ENCODE peak calls at places on chromosome 6, in five cellular contexts. T is T-helper 1 cell; K is upper lobe of right lung; Z is activated CD4-positive, alpha-beta T cell treated with anti-CD3 and anti-CD28 coated beads, Interleukin-2, amount 50 U/mL, for 4 hours; U is stimulated activated CD4-positive, alpha-beta T cell treated with anti-CD3 and anti-CD28 coated beads, Interleukin-12 subunit alpha, Interleukin-12 subunit beta, amount 100 ng/mL, for 24 hours. X is an unnamed sample.

GRCh38 chr6:82738773-82739172 is 326.9 kb downstream of the UBE3D start:
- DNase-seq in T (no peak), U (no peak), Z (no peak), K (no peak), X (no peak)

GRCh38 chr6:148867851-148868250 is 121.0 kb downstream of the UST start:
- DNase-seq in K (no peak), T (no peak), Z (no peak), U (no peak), X (no peak)

GRCh38 chr6:40634429-40634828 is 47.3 kb upstream of the LRFN2 start:
- DNase-seq in U (no peak), T (no peak), K (no peak), Z (no peak), X (no peak)

GRCh38 chr6:138231399-138231886 is 13.2 kb upstream of the PBOV1 start:
- DNase-seq in T (no peak), K (no peak), U (no peak), Z (no peak), X (no peak)

GRCh38 chr6:117449549-117450439 is 24.1 kb upstream of the ROS1 start:
- DNase-seq in Z (peak; percentile 58), T (peak; percentile 32), K (no peak), U (peak; percentile 45), X (peak; percentile 13)

GRCh38 chr6:103122766-103123601 is 1729.5 kb downstream of the GRIK2 start:
- DNase-seq in K (peak; percentile 75), U (peak; percentile 1), T (no peak), Z (no peak), X (no peak)

GRCh38 chr6:165987483-165988305 is 180.0 kb downstream of the TBXT start:
- DNase-seq in K (no peak), U (no peak), T (no peak), Z (no peak), X (no peak)

GRCh38 chr6:138370631-138371451 is 6.9 kb upstream of the SMIM28 start:
- DNase-seq in Z (no peak), T (no peak), U (no peak), K (no peak), X (no peak)

GRCh38 chr6:89675949-89676753 is 37.6 kb upstream of the LYRM2 start:
- DNase-seq in U (no peak), K (no peak), Z (no peak), T (no peak), X (no peak)

GRCh38 chr6:2061880-2062279 is 183.5 kb downstream of the GMDS start:
- DNase-seq in K (no peak), Z (no peak), T (no peak), U (no peak), X (no peak)

GRCh38 chr6:170436209-170436809 is 116.8 kb downstream of the PSMB1 start:
- DNase-seq in K (no peak), U (no peak), T (no peak), Z (no peak), X (no peak)

GRCh38 chr6:136039185-136039584 is 187.7 kb downstream of the PDE7B start:
- DNase-seq in K (no peak), T (no peak), Z (no peak), U (no peak), X (no peak)

GRCh38 chr6:44329858-44330257 is 12.6 kb upstream of the SPATS1 start:
- DNase-seq in T (no peak), Z (no peak), U (no peak), K (no peak), X (no peak)

GRCh38 chr6:160348209-160348551 is at the start of gene SLC22A3:
- DNase-seq in K (peak; percentile 84), Z (no peak), U (no peak), T (no peak), X (no peak)

GRCh38 chr6:26474439-26474881 is 16.7 kb downstream of the BTN2A1 start:
- DNase-seq in U (no peak), K (no peak), Z (no peak), T (no peak), X (no peak)

GRCh38 chr6:31871068-31871659 is 7.6 kb downstream of the SLC44A4 start:
- DNase-seq in K (no peak), Z (no peak), U (no peak), T (no peak), X (no peak)

GRCh38 chr6:159117541-159117940 is 51.7 kb upstream of the FNDC1 start:
- DNase-seq in Z (no peak), U (no peak), T (no peak), K (no peak), X (no peak)

GRCh38 chr6:114108119-114109002 is 137.4 kb upstream of the HDAC2 start:
- DNase-seq in Z (no peak), U (peak; percentile 36), K (peak; percentile 69), T (no peak), X (peak; percentile 3)

GRCh38 chr6:106568518-106568917 is 60.8 kb downstream of the RTN4IP1 start:
- DNase-seq in Z (no peak), K (no peak), T (no peak), U (no peak), X (no peak)

GRCh38 chr6:87730310-87730709 is 28.3 kb upstream of the AKIRIN2 start:
- DNase-seq in U (no peak), Z (no peak), K (no peak), T (no peak), X (no peak)

GRCh38 chr6:99512033-99512432 is 3.2 kb downstream of the USP45 start:
- DNase-seq in U (no peak), Z (no peak), K (no peak), T (no peak), X (no peak)

GRCh38 chr6:25248100-25248499 is 31.1 kb upstream of the CARMIL1 start:
- DNase-seq in U (no peak), Z (no peak), T (no peak), K (no peak), X (no peak)

GRCh38 chr6:11298651-11299420 is 66.4 kb upstream of the NEDD9 start:
- DNase-seq in K (no peak), T (no peak), U (no peak), Z (no peak), X (no peak)

GRCh38 chr6:163710552-163710951 is 296.0 kb downstream of the QKI start:
- DNase-seq in U (no peak), K (no peak), T (no peak), Z (no peak), X (no peak)

GRCh38 chr6:24659547-24659946 is 7.2 kb downstream of the TDP2 start:
- DNase-seq in U (no peak), K (no peak), Z (no peak), T (no peak), X (no peak)

GRCh38 chr6:160015778-160016684 is 47.1 kb downstream of the IGF2R start:
- DNase-seq in Z (no peak), T (no peak), U (no peak), K (no peak), X (no peak)

GRCh38 chr6:2351090-2351489 is 105.7 kb upstream of the GMDS start:
- DNase-seq in T (no peak), K (no peak), Z (no peak), U (no peak), X (no peak)

GRCh38 chr6:53410508-53411258 is 61.9 kb upstream of the ELOVL5 start:
- DNase-seq in U (peak; percentile 22), Z (peak; percentile 56), T (peak; percentile 46), K (peak; percentile 73), X (peak; percentile 7)

GRCh38 chr6:148364056-148364844 is 21.6 kb downstream of the SASH1 start:
- DNase-seq in U (no peak), K (no peak), Z (no peak), T (no peak), X (no peak)

GRCh38 chr6:31718294-31718693 is 3.1 kb downstream of the LY6G6D start:
- DNase-seq in U (no peak), T (no peak), Z (no peak), K (no peak), X (no peak)

GRCh38 chr6:108946695-108947094 is 98.5 kb downstream of the ARMC2 start:
- DNase-seq in T (no peak), Z (no peak), U (no peak), K (no peak), X (no peak)

GRCh38 chr6:158752613-158753012 is 66.6 kb downstream of the EZR start:
- DNase-seq in U (no peak), T (no peak), Z (no peak), K (no peak), X (no peak)

GRCh38 chr6:157615951-157616350 is 207.1 kb upstream of the SNX9 start:
- DNase-seq in T (no peak), U (no peak), Z (no peak), K (no peak), X (no peak)

X was measured in stimulated activated CD8-positive, alpha-beta memory T cell treated with anti-CD3 and anti-CD28 coated beads, Interleukin-15, amount 100 ng/mL, for 48 hours.